ENCODE peak calls at places on chromosome 14, in four cellular contexts. One of them, this sample, is unnamed.

GRCh38 chr14:30708157-30708556 is 86.0 kb downstream of the SCFD1 start:
- DNase-seq in transverse colon: no peak
- DNase-seq in left lung: no peak
- DNase-seq in BJ: no peak
- DNase-seq in this sample: no peak

GRCh38 chr14:39431416-39432178 is 636 bp downstream of the FBXO33 start:
- DNase-seq in left lung: peak; percentile 64
- DNase-seq in BJ: no peak
- DNase-seq in transverse colon: peak; percentile 57
- DNase-seq in this sample: no peak

GRCh38 chr14:101444116-101444515 is 117.2 kb upstream of the DIO3 start:
- DNase-seq in left lung: no peak
- DNase-seq in BJ: no peak
- DNase-seq in transverse colon: no peak
- DNase-seq in this sample: no peak

GRCh38 chr14:34649344-34649743 is 19.4 kb upstream of the SNX6 start:
- DNase-seq in left lung: no peak
- DNase-seq in BJ: peak; percentile 66
- DNase-seq in transverse colon: no peak
- DNase-seq in this sample: no peak

GRCh38 chr14:61470261-61470953 is 149.0 kb downstream of the PRKCH start:
- DNase-seq in left lung: no peak
- DNase-seq in BJ: peak; percentile 70
- DNase-seq in transverse colon: no peak
- DNase-seq in this sample: no peak

GRCh38 chr14:33836895-33837577 is 113.8 kb downstream of the EGLN3 start:
- DNase-seq in left lung: no peak
- DNase-seq in transverse colon: no peak
- DNase-seq in BJ: no peak
- DNase-seq in this sample: no peak

GRCh38 chr14:65230287-65230728 is 128.0 kb upstream of the MAX start:
- DNase-seq in left lung: peak; percentile 66
- DNase-seq in BJ: no peak
- DNase-seq in transverse colon: no peak
- DNase-seq in this sample: no peak

GRCh38 chr14:75340921-75341320 is 62.3 kb downstream of the FOS start:
- DNase-seq in left lung: peak; percentile 78
- DNase-seq in transverse colon: peak; percentile 76
- DNase-seq in BJ: no peak
- DNase-seq in this sample: no peak

GRCh38 chr14:103066399-103066798 is 9.1 kb upstream of the CDC42BPB start:
- DNase-seq in BJ: no peak
- DNase-seq in left lung: no peak
- DNase-seq in transverse colon: no peak
- DNase-seq in this sample: no peak

GRCh38 chr14:61461808-61462275 is 140.5 kb downstream of the PRKCH start:
- DNase-seq in BJ: no peak
- DNase-seq in transverse colon: no peak
- DNase-seq in left lung: no peak
- DNase-seq in this sample: peak; percentile 81

GRCh38 chr14:77241955-77242354 is 29.1 kb downstream of the NGB start:
- DNase-seq in left lung: no peak
- DNase-seq in transverse colon: no peak
- DNase-seq in BJ: no peak
- DNase-seq in this sample: no peak

GRCh38 chr14:60565211-60565610 is 56.3 kb downstream of the SIX6 start:
- DNase-seq in BJ: peak; percentile 30
- DNase-seq in transverse colon: no peak
- DNase-seq in left lung: no peak
- DNase-seq in this sample: no peak

GRCh38 chr14:69612014-69612758 is 790 bp downstream of the SUSD6 start:
- DNase-seq in BJ: no peak
- DNase-seq in left lung: peak; percentile 42
- DNase-seq in transverse colon: peak; percentile 50
- DNase-seq in this sample: no peak

GRCh38 chr14:42779024-42779423 is 1172.3 kb downstream of the LRFN5 start:
- DNase-seq in BJ: no peak
- DNase-seq in transverse colon: no peak
- DNase-seq in left lung: no peak
- DNase-seq in this sample: no peak

GRCh38 chr14:106872619-106873446 is 1346.5 kb downstream of the TMEM121 start:
- DNase-seq in transverse colon: peak; percentile 94
- DNase-seq in BJ: no peak
- DNase-seq in left lung: peak; percentile 67
- DNase-seq in this sample: peak; percentile 92

GRCh38 chr14:74980398-74980745 is 22.3 kb upstream of the EIF2B2 start:
- DNase-seq in left lung: no peak
- DNase-seq in BJ: no peak
- DNase-seq in transverse colon: no peak
- DNase-seq in this sample: no peak

GRCh38 chr14:67199016-67199415 is 9.8 kb downstream of the GARIN2 start:
- DNase-seq in left lung: no peak
- DNase-seq in transverse colon: no peak
- DNase-seq in BJ: no peak
- DNase-seq in this sample: no peak

GRCh38 chr14:92990456-92991430 is 67.8 kb downstream of the CHGA start:
- DNase-seq in BJ: no peak
- DNase-seq in left lung: no peak
- DNase-seq in transverse colon: no peak
- DNase-seq in this sample: no peak

GRCh38 chr14:72850360-72850759 is 43.5 kb downstream of the DPF3 start:
- DNase-seq in transverse colon: peak; percentile 26
- DNase-seq in BJ: no peak
- DNase-seq in left lung: no peak
- DNase-seq in this sample: no peak

GRCh38 chr14:76126066-76126465 is 25.7 kb upstream of the GPATCH2L start:
- DNase-seq in left lung: no peak
- DNase-seq in BJ: no peak
- DNase-seq in transverse colon: no peak
- DNase-seq in this sample: no peak

GRCh38 chr14:26905219-26905618 is 307.4 kb upstream of the NOVA1 start:
- DNase-seq in left lung: no peak
- DNase-seq in transverse colon: no peak
- DNase-seq in BJ: no peak
- DNase-seq in this sample: no peak

DNA sequence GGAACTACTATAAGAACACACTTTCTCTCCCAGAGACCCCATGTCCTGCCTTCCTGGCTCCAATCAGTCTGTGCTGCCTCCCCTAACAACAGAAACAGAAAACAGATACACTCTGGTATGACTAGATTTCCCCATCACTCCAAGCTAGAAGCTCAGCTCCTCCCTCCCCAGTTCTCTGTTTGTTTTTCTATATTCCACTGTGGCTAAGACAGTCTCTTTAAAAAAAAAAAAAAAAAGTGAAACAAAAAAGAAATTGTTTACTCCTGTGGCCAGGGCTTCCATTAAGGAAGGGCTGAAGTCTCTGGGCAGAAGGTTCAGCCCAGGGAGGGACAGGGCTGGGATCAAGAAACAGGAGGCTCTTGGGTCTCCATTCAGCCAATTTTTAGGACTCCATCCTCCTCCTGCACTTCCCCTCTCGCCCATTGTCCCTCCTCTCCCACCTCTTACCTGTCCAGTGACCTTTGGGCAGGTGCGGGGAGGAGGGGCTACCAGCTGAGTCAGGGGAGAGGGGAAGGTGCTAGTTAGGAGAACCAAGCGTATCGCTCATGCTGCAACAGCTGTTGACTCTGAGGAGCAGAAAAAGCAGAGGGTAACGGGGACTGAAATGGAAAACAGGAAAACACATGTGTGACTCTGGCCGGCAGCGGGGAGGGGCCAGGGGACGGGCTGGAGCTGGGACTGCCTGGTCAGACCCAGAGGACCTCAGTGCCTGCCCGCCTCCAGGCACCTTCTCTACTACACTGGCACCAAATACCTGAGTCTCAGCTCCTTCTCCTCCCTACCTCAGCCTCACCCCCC is 4.2 kb upstream of the SLC7A7 start:
- DNase-seq in transverse colon: peak; percentile 64
- DNase-seq in left lung: peak; percentile 60
- DNase-seq in BJ: peak; percentile 52
- DNase-seq in this sample: no peak
- H3K4me3 ChIP-seq in transverse colon: no peak overlapping the region
- H3K4me3 ChIP-seq in left lung: peak overlapping the region; percentile 12
- H3K4me3 ChIP-seq in BJ: peak overlapping the region; percentile 30
- H3K4me3 ChIP-seq in this sample: no peak overlapping the region

GRCh38 chr14:104135121-104135903 is 3.1 kb upstream of the KIF26A start:
- DNase-seq in left lung: peak; percentile 29
- DNase-seq in transverse colon: no peak
- DNase-seq in BJ: no peak
- DNase-seq in this sample: peak; percentile 20
- H3K4me3 ChIP-seq in left lung: no peak overlapping the region
- H3K4me3 ChIP-seq in transverse colon: no peak overlapping the region
- H3K4me3 ChIP-seq in BJ: no peak overlapping the region
- H3K4me3 ChIP-seq in this sample: no peak overlapping the region

GRCh38 chr14:95144849-95145248 is 12.5 kb downstream of the DICER1 start:
- DNase-seq in BJ: no peak
- DNase-seq in transverse colon: no peak
- DNase-seq in left lung: no peak
- DNase-seq in this sample: no peak
- H3K4me3 ChIP-seq in BJ: no peak overlapping the region
- H3K4me3 ChIP-seq in transverse colon: no peak overlapping the region
- H3K4me3 ChIP-seq in left lung: no peak overlapping the region
- H3K4me3 ChIP-seq in this sample: no peak overlapping the region

DNA sequence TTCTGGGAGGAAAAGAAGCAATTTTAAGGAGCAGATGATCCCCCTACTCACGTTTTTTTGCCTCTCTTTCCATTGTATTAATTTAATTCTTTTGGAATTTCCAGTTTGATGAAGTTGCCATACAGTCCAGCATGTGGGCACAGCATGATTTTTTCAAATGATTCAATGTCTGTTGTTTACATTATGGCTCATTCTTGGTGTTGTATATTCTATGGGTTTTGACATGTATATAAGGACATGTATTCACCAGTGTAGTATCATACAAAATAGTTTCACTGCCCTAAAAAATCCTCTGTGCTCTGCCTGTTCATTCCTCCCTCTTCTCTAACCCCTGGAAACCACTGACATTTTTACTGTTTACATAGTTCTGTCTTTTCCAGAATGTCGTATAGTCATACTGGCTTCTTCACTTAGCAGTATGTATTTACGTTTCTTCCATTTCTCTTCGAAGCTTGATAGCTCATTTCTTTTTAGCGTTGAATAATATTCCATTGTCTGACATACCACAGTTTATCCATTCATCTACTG is 13.3 kb upstream of the KLHDC2 start:
- DNase-seq in BJ: no peak
- DNase-seq in transverse colon: no peak
- DNase-seq in left lung: no peak
- DNase-seq in this sample: no peak
- H3K4me3 ChIP-seq in BJ: no peak overlapping the region
- H3K4me3 ChIP-seq in transverse colon: no peak overlapping the region
- H3K4me3 ChIP-seq in left lung: no peak overlapping the region
- H3K4me3 ChIP-seq in this sample: no peak overlapping the region

DNA sequence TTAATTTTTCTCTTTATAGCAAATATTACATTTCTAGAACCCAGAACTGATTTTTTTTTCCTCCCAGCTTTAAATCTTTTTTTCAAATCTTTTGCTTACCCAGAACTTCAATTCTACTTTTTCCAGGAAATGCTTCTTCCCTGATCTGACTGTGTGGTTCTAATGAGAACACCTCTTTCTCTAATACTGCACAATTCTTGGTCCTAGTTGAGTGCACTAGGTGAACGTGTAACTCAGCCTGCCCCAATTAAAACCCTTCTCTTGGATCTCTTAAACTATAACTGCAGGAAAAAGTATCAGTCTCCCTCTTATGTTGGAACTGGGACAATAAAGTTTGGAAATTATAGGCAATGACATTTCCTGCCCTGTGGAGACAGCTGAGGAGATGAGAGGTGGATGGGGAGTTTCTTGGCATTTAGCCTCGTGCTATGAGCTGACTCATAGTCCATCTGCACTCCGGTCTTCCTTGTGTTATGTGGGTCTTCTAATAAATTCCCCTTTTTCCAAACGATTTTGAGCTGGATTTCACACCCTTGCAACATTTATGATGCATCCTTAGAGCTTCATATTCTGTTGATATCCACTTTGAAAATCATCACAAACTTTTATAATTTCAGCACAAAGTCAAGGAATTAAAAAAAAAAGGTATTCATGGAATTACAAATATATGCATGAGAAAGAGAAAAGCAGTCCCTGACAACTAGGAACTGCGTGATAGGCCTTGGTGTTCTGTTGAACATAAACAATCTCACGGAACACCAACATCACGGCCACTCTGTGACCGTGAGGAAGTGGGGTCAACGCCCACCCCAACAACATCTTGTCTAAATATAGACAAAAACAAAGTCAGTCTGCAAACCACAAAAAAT is 52.4 kb downstream of the BRMS1L start:
- DNase-seq in BJ: peak; percentile 85
- DNase-seq in transverse colon: peak; percentile 37
- DNase-seq in left lung: no peak
- DNase-seq in this sample: no peak
- H3K4me3 ChIP-seq in BJ: no peak overlapping the region
- H3K4me3 ChIP-seq in transverse colon: no peak overlapping the region
- H3K4me3 ChIP-seq in left lung: no peak overlapping the region
- H3K4me3 ChIP-seq in this sample: no peak overlapping the region

GRCh38 chr14:99263564-99264330 is 8.2 kb downstream of the BCL11B start:
- DNase-seq in transverse colon: no peak
- DNase-seq in left lung: no peak
- DNase-seq in BJ: no peak
- DNase-seq in this sample: no peak

GRCh38 chr14:99260652-99261551 is 11.1 kb downstream of the BCL11B start:
- DNase-seq in transverse colon: no peak
- DNase-seq in left lung: no peak
- DNase-seq in BJ: no peak
- DNase-seq in this sample: no peak

GRCh38 chr14:99261916-99262787 is 9.8 kb downstream of the BCL11B start:
- DNase-seq in BJ: no peak
- DNase-seq in transverse colon: peak; percentile 57
- DNase-seq in left lung: no peak
- DNase-seq in this sample: peak; percentile 81

GRCh38 chr14:99264691-99265090 is 7.3 kb downstream of the BCL11B start:
- DNase-seq in BJ: no peak
- DNase-seq in left lung: no peak
- DNase-seq in transverse colon: no peak
- DNase-seq in this sample: no peak

GRCh38 chr14:99262977-99263448 is 9.0 kb downstream of the BCL11B start:
- DNase-seq in transverse colon: no peak
- DNase-seq in left lung: no peak
- DNase-seq in BJ: no peak
- DNase-seq in this sample: no peak
- H3K4me3 ChIP-seq in transverse colon: no peak overlapping the region
- H3K4me3 ChIP-seq in left lung: no peak overlapping the region
- H3K4me3 ChIP-seq in BJ: no peak overlapping the region
- H3K4me3 ChIP-seq in this sample: peak overlapping the region; percentile 41

GRCh38 chr14:55353686-55354467 is 57.8 kb downstream of the ATG14 start:
- DNase-seq in left lung: no peak
- DNase-seq in transverse colon: peak; percentile 26
- DNase-seq in BJ: no peak
- DNase-seq in this sample: no peak
- H3K4me3 ChIP-seq in left lung: no peak overlapping the region
- H3K4me3 ChIP-seq in transverse colon: no peak overlapping the region
- H3K4me3 ChIP-seq in BJ: no peak overlapping the region
- H3K4me3 ChIP-seq in this sample: no peak overlapping the region

GRCh38 chr14:44959538-44959937 is 2.2 kb downstream of the KLHL28 start:
- DNase-seq in BJ: no peak
- DNase-seq in transverse colon: no peak
- DNase-seq in left lung: no peak
- DNase-seq in this sample: no peak
- H3K4me3 ChIP-seq in BJ: peak overlapping the region; percentile 71
- H3K4me3 ChIP-seq in transverse colon: no peak overlapping the region
- H3K4me3 ChIP-seq in left lung: no peak overlapping the region
- H3K4me3 ChIP-seq in this sample: no peak overlapping the region

GRCh38 chr14:63726499-63726898 is 1.4 kb downstream of the SGPP1 start:
- DNase-seq in left lung: no peak
- DNase-seq in transverse colon: no peak
- DNase-seq in BJ: no peak
- DNase-seq in this sample: no peak
- H3K4me3 ChIP-seq in left lung: peak overlapping the region; percentile 87
- H3K4me3 ChIP-seq in transverse colon: peak overlapping the region; percentile 1
- H3K4me3 ChIP-seq in BJ: peak overlapping the region; percentile 95
- H3K4me3 ChIP-seq in this sample: peak overlapping the region; percentile 84